ENCODE peak calls at places on chromosomes 2 and 18, in eight cellular contexts. H is body of pancreas, F is HCT116, U is Peyer's patch, O is ovary, Z is transverse colon, V is endothelial cell of umbilical vein, S is IMR-90. M is an unnamed sample.

GRCh38 chr2:235024191-235024611 is 72.4 kb downstream of the SH3BP4 start:
- DNase-seq in O (no peak), U (no peak), Z (no peak), H (no peak), F (no peak), S (peak; percentile 69), V (no peak), M (no peak)

GRCh38 chr18:56505293-56505692 is 133.1 kb downstream of the TXNL1 start:
- DNase-seq in F (no peak), H (no peak), O (no peak), U (no peak), V (no peak), S (no peak), Z (no peak), M (no peak)

GRCh38 chr2:236997086-236997485 is 88.6 kb upstream of the COPS8 start:
- DNase-seq in F (no peak), Z (no peak), V (no peak), S (no peak), U (no peak), O (no peak), H (peak; percentile 66), M (no peak)

GRCh38 chr2:167544602-167545001 is 656.3 kb downstream of the XIRP2 start:
- DNase-seq in O (no peak), F (no peak), V (no peak), U (no peak), Z (no peak), H (no peak), S (no peak), M (no peak)

GRCh38 chr2:157479081-157480027 is 35.5 kb upstream of the CYTIP start:
- DNase-seq in H (no peak), U (no peak), V (no peak), S (no peak), O (no peak), Z (no peak), F (no peak), M (no peak)

GRCh38 chr2:29834036-29834540 is 87.3 kb downstream of the ALK start:
- DNase-seq in U (no peak), S (no peak), H (no peak), O (no peak), F (no peak), V (no peak), Z (no peak), M (no peak)

GRCh38 chr2:8481463-8482009 is 200.3 kb upstream of the ID2 start:
- DNase-seq in Z (no peak), F (no peak), U (peak; percentile 54), H (no peak), O (peak; percentile 0), V (no peak), S (no peak), M (no peak)

GRCh38 chr2:239370876-239371725 is 29.7 kb downstream of the HDAC4 start:
- DNase-seq in Z (no peak), H (peak; percentile 1), V (no peak), U (peak; percentile 46), F (no peak), S (no peak), O (no peak), M (no peak)

GRCh38 chr18:76402026-76402990 is 92.7 kb downstream of the ZNF516 start:
- DNase-seq in Z (no peak), S (no peak), H (no peak), V (no peak), F (no peak), U (no peak), O (no peak), M (no peak)

DNA sequence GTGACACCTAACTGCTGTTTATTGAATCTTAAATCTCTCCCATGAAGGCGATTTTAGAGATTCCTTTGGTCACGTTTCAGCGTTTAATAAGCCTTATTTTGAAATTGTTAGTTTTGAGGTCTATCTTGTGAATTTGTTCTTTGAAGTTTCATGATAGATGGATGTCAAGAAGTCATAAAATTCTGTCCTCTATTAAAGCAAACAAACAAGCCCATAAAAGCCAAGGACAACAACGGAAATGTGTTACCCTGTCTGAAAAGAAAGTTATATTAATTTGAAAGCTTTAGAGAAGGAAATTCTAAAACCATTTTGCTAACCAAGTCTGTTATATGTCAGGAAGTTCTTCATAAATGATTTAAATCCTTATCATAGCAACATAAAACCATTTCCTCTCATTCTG is 7.0 kb upstream of the CAVIN2 start:
- DNase-seq in O (no peak), V (peak; percentile 63), U (no peak), H (no peak), F (no peak), S (no peak), Z (no peak), M (no peak)
- H3K4me3 ChIP-seq in O (no peak overlapping the region), V (peak overlapping the region; percentile 8), U (no peak overlapping the region), H (no peak overlapping the region), F (no peak overlapping the region), S (no peak overlapping the region), Z (no peak overlapping the region), M (no peak overlapping the region)

GRCh38 chr18:74229005-74229404 is 62.8 kb downstream of the CYB5A start:
- DNase-seq in Z (no peak), S (no peak), H (peak; percentile 50), V (no peak), O (no peak), F (no peak), U (peak; percentile 71), M (peak; percentile 43)
- TF ChIP-seq POLR2A in Z (no peak), S (no peak), H (no peak), V (no peak), O (no peak), F (no peak), U (no peak), M (no peak)

GRCh38 chr2:161104054-161104553 is 56.1 kb upstream of the TANK start:
- DNase-seq in S (no peak), V (no peak), U (no peak), H (no peak), O (no peak), Z (no peak), F (no peak), M (no peak)
- H3K4me3 ChIP-seq in S (no peak overlapping the region), V (no peak overlapping the region), U (no peak overlapping the region), H (no peak overlapping the region), O (no peak overlapping the region), Z (no peak overlapping the region), F (no peak overlapping the region), M (no peak overlapping the region)

GRCh38 chr18:62187543-62188378 is 706 bp downstream of the RELCH start:
- DNase-seq in U (peak; percentile 48), F (no peak), H (peak; percentile 34), O (peak; percentile 37), Z (peak; percentile 47), V (peak; percentile 36), S (peak; percentile 21), M (peak; percentile 89)
- TF ChIP-seq POLR2A in U (no peak), F (no peak), H (no peak), O (no peak), Z (peak; percentile 53), V (no peak), S (no peak), M (no peak)

DNA sequence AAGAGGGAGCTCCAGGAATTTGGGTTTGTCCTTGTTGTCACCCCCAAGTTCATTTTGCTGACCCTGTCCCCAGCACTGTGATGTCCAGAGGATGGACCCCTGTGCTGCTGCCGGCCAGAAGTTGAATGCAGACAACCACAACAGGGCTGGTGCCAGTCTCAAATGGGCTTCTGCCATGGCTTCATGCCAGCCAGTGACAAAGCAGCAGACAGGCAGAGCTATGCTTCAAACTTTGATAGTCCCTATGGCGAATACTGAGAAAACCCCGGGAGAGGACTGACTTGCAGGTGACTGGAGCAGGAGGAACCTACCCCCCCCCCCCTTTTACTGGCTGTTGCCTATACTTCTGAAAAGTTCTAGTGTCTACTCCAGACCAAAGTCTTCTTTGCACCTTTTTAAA is 3.2 kb downstream of the SMAD7 start:
- DNase-seq in S (no peak), Z (no peak), U (no peak), F (no peak), H (peak; percentile 60), V (peak; percentile 40), O (peak; percentile 58), M (no peak)
- H3K4me3 ChIP-seq in S (peak overlapping the region; percentile 99), Z (peak overlapping the region; percentile 73), U (peak overlapping the region; percentile 96), F (no peak overlapping the region), H (no peak overlapping the region), V (no peak overlapping the region), O (peak overlapping the region; percentile 77), M (no peak overlapping the region)

GRCh38 chr18:9090578-9090977 is 11.9 kb upstream of the NDUFV2 start:
- DNase-seq in O (no peak), Z (no peak), S (no peak), F (no peak), H (no peak), V (no peak), U (no peak), M (no peak)

GRCh38 chr18:9095297-9096012 is 7.0 kb upstream of the NDUFV2 start:
- DNase-seq in U (peak; percentile 81), V (no peak), O (no peak), H (no peak), Z (peak; percentile 30), S (peak; percentile 81), F (no peak), M (no peak)

GRCh38 chr18:9091066-9091476 is 11.4 kb upstream of the NDUFV2 start:
- DNase-seq in S (no peak), F (no peak), U (no peak), V (no peak), H (no peak), O (no peak), Z (no peak), M (no peak)

GRCh38 chr18:9094307-9095226 is 7.9 kb upstream of the NDUFV2 start:
- DNase-seq in S (peak; percentile 94), U (no peak), F (no peak), Z (no peak), H (no peak), V (peak; percentile 86), O (no peak), M (no peak)

GRCh38 chr18:9092665-9093064 is 9.8 kb upstream of the NDUFV2 start:
- DNase-seq in H (no peak), O (no peak), V (peak; percentile 72), S (no peak), U (no peak), Z (no peak), F (no peak), M (no peak)
- TF ChIP-seq POLR2A in H (no peak), O (no peak), V (no peak), S (no peak), U (no peak), Z (no peak), F (no peak), M (no peak)

DNA sequence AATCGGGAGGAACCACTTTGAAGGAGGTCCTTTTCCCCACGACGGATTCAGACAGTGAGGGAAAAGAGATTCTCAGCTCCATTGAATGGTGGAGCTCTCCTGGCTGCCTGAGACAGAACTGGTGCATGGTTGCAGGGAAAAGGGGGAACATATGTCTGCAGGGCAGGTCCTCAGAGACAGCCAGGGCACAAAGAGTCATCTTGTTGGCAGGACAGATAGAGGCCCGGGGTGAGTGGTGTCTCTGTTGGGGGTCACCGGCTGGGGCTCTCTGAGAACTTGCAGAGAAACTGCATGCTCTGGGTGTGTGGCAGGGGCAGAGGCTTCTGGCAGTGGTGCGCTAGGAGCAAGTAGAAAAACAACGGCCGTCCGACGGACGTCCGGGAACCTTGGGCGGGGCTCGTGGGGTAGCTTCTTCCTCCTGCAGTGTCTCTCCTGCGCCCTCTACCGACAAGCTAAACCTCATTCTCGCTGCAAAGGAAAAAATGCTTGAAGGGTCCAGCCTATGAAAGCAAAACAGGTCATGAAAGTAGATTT is 94.3 kb downstream of the CDCA7 start:
- DNase-seq in F (peak; percentile 85), V (peak; percentile 64), Z (peak; percentile 88), S (peak; percentile 73), U (peak; percentile 92), H (peak; percentile 87), O (peak; percentile 49), M (peak; percentile 69)
- H3K4me3 ChIP-seq in F (peak overlapping the region; percentile 39), V (peak overlapping the region; percentile 45), Z (peak overlapping the region; percentile 41), S (peak overlapping the region; percentile 25), U (peak overlapping the region; percentile 34), H (no peak overlapping the region), O (no peak overlapping the region), M (no peak overlapping the region)